ENCODE peak calls at places on chromosome 11, in ten cellular contexts. O, B, L, W, Y, D, H, Q, T and P are unnamed samples.

GRCh38 chr11:12769834-12770345 is 95.7 kb downstream of the TEAD1 start:
- DNase-seq in T (peak), B (no peak), O (no peak), H (peak), Q (peak), D (no peak), L (no peak), Y (no peak), W (no peak), P (no peak)

GRCh38 chr11:88378422-88379066 is 41.0 kb upstream of the CTSC start:
- DNase-seq in O (no peak), D (no peak), Q (peak), Y (no peak), B (no peak), H (no peak), W (no peak), L (no peak), T (no peak), P (no peak)

GRCh38 chr11:12901874-12902481 is 107.1 kb upstream of the RASSF10 start:
- DNase-seq in L (no peak), O (no peak), W (no peak), H (no peak), B (no peak), Q (no peak), T (no peak), Y (no peak), D (no peak), P (no peak)

GRCh38 chr11:78318733-78319132 is 98.9 kb downstream of the GAB2 start:
- DNase-seq in T (no peak), L (no peak), B (peak), Y (no peak), D (peak), H (no peak), W (peak), O (no peak), Q (no peak), P (no peak)

GRCh38 chr11:12785901-12786300 is 111.7 kb downstream of the TEAD1 start:
- DNase-seq in T (no peak), W (no peak), D (no peak), Y (no peak), B (no peak), H (no peak), L (no peak), O (no peak), Q (no peak), P (no peak)

GRCh38 chr11:50394017-50394416 is 361.3 kb downstream of the OR4C45 start:
- DNase-seq in H (no peak), T (no peak), Y (no peak), Q (no peak), D (no peak), L (no peak), O (no peak), B (no peak), W (no peak), P (no peak)

GRCh38 chr11:92554662-92555061 is 330.0 kb downstream of the FAT3 start:
- DNase-seq in H (no peak), Q (no peak), B (no peak), O (no peak), T (no peak), Y (no peak), L (no peak), W (no peak), D (no peak), P (no peak)

GRCh38 chr11:75369846-75370245 is 18.4 kb upstream of the ARRB1 start:
- DNase-seq in Q (no peak), H (peak), Y (no peak), O (no peak), T (no peak), D (no peak), B (no peak), W (no peak), L (no peak), P (no peak)

GRCh38 chr11:3205261-3206127 is 13.1 kb downstream of the MRGPRG start:
- DNase-seq in Y (no peak), B (no peak), T (no peak), W (no peak), O (no peak), D (peak), L (peak), Q (no peak), H (no peak), P (no peak)

GRCh38 chr11:99015634-99016454 is 4.9 kb upstream of the CNTN5 start:
- DNase-seq in W (no peak), B (peak), Y (no peak), D (no peak), H (peak), T (peak), O (no peak), Q (peak), L (no peak), P (peak)

GRCh38 chr11:61067782-61068181 is 34.5 kb upstream of the CD5 start:
- DNase-seq in T (no peak), D (no peak), Y (no peak), Q (no peak), H (no peak), B (no peak), O (no peak), W (no peak), L (no peak), P (no peak)

GRCh38 chr11:120577041-120577440 is 65.5 kb downstream of the GRIK4 start:
- DNase-seq in W (no peak), L (no peak), T (no peak), D (no peak), H (no peak), Y (no peak), O (no peak), B (no peak), Q (no peak), P (no peak)

GRCh38 chr11:2750101-2750509 is 50.3 kb upstream of the KCNQ1OT1 start:
- DNase-seq in O (no peak), W (no peak), T (no peak), B (no peak), Y (no peak), D (peak), H (no peak), L (no peak), Q (no peak), P (no peak)

GRCh38 chr11:2531277-2531986 is 86.6 kb downstream of the KCNQ1 start:
- DNase-seq in L (peak), D (peak), H (peak), Q (peak), Y (peak), B (peak), T (no peak), W (peak), O (peak), P (peak)